ENCODE peak calls at places on chromosome 20, in four cellular contexts. One of them, this sample, is unnamed.
A peak's percentile ranks its signal among the peaks of the same experiment; 100 is the strongest.

GRCh38 chr20:2872304-2873009 is 824 bp upstream of the PTPRA start:
- DNase-seq in H1: peak; percentile 86
- DNase-seq in SK-N-SH: peak; percentile 79
- DNase-seq in GM12878: peak; percentile 20
- DNase-seq in this sample: peak; percentile 88

GRCh38 chr20:50731930-50732690 is 730 bp downstream of the PARD6B start:
- DNase-seq in H1: no peak
- DNase-seq in SK-N-SH: no peak
- DNase-seq in GM12878: no peak
- DNase-seq in this sample: no peak

GRCh38 chr20:63767456-63767855 is 27.9 kb downstream of the SLC2A4RG start:
- DNase-seq in H1: no peak
- DNase-seq in SK-N-SH: no peak
- DNase-seq in GM12878: no peak
- DNase-seq in this sample: no peak

GRCh38 chr20:48813930-48814546 is 13.8 kb downstream of the PREX1 start:
- DNase-seq in H1: no peak
- DNase-seq in SK-N-SH: no peak
- DNase-seq in GM12878: no peak
- DNase-seq in this sample: no peak

GRCh38 chr20:63969851-63970713 is at the start of gene ZNF512B:
- DNase-seq in H1: peak; percentile 82
- DNase-seq in SK-N-SH: peak; percentile 97
- DNase-seq in GM12878: no peak
- DNase-seq in this sample: peak; percentile 76

GRCh38 chr20:58135441-58136170 is 92.8 kb downstream of the ANKRD60 start:
- DNase-seq in H1: no peak
- DNase-seq in SK-N-SH: no peak
- DNase-seq in GM12878: no peak
- DNase-seq in this sample: no peak

GRCh38 chr20:44111712-44112335 is 75.2 kb downstream of the JPH2 start:
- DNase-seq in H1: no peak
- DNase-seq in SK-N-SH: no peak
- DNase-seq in GM12878: no peak
- DNase-seq in this sample: no peak

GRCh38 chr20:50071039-50071888 is 41.7 kb downstream of the UBE2V1 start:
- DNase-seq in H1: peak; percentile 100
- DNase-seq in SK-N-SH: peak; percentile 96
- DNase-seq in GM12878: no peak
- DNase-seq in this sample: peak; percentile 86

GRCh38 chr20:34538671-34539123 is 19.8 kb upstream of the MAP1LC3A start:
- DNase-seq in H1: peak; percentile 82
- DNase-seq in SK-N-SH: peak; percentile 77
- DNase-seq in GM12878: no peak
- DNase-seq in this sample: peak; percentile 79

GRCh38 chr20:41331731-41332130 is 8.9 kb upstream of the LPIN3 start:
- DNase-seq in H1: no peak
- DNase-seq in SK-N-SH: no peak
- DNase-seq in GM12878: no peak
- DNase-seq in this sample: no peak

GRCh38 chr20:40189621-40190020 is 499.4 kb downstream of the MAFB start:
- DNase-seq in H1: no peak
- DNase-seq in SK-N-SH: no peak
- DNase-seq in GM12878: no peak
- DNase-seq in this sample: no peak

GRCh38 chr20:3430376-3431069 is 23.1 kb upstream of the DNAAF9 start:
- DNase-seq in H1: no peak
- DNase-seq in SK-N-SH: no peak
- DNase-seq in GM12878: peak; percentile 33
- DNase-seq in this sample: peak; percentile 98

GRCh38 chr20:57433658-57434389 is 42.6 kb downstream of the RBM38 start:
- DNase-seq in H1: no peak
- DNase-seq in SK-N-SH: no peak
- DNase-seq in GM12878: no peak
- DNase-seq in this sample: peak; percentile 60

GRCh38 chr20:60481051-60481741 is 523.0 kb downstream of the CDH26 start:
- DNase-seq in H1: no peak
- DNase-seq in SK-N-SH: no peak
- DNase-seq in GM12878: no peak
- DNase-seq in this sample: no peak

GRCh38 chr20:57104113-57104512 is 162.3 kb downstream of the BMP7 start:
- DNase-seq in H1: no peak
- DNase-seq in SK-N-SH: no peak
- DNase-seq in GM12878: no peak
- DNase-seq in this sample: no peak

DNA sequence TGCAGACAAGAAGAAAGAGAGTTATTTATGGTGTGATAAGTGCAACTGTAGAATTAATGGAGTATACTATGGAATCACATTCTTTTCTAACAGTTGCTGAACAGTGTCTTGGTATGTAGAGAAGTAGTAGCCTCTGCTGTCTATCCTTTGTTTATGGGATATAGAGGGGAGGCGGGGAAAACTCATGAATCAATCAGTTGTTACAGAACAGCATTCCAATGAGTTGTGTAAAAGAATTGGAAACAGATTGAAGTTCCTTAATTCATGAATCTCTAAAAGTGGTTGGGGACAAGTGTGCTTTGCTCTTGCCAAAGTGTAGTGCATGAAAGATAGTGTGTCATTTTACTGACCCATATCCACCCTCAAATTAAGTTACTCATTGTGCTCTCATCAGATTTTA is 77.7 kb downstream of the FLRT3 start:
- DNase-seq in H1: no peak
- DNase-seq in SK-N-SH: no peak
- DNase-seq in GM12878: no peak
- DNase-seq in this sample: no peak
- TF ChIP-seq MAX in H1: no peak
- TF ChIP-seq MAX in SK-N-SH: no peak
- TF ChIP-seq MAX in GM12878: no peak
- TF ChIP-seq MAX in this sample: no peak

DNA sequence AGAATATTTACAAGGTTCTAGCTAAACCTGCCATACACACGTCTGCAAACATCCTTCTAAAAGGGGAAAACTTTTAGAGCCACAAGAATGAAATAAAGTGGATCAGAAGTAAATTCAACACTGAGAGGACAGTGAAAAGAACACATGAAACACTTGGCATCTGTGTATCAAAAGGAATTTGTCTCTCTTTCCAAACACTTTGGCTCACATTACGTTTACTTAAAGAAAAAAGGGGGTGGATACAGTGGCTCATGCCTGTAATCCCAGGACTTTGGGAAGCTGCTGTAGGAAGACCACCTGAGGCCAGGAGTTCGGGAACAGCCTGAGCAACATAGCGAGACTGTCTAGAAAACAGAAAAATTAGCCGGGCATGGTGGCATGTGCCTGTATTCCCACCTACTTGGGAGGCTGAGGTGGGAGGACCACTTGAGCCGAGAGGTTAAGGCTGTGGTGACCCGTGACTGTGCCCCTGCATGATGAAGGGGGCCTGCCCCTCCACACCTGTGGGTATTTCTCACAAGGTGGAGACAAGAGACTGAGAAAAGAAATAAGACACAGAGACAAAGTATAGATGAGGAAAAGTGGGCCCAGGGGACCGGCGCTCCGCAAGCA is 35.4 kb downstream of the NINL start:
- DNase-seq in H1: no peak
- DNase-seq in SK-N-SH: no peak
- DNase-seq in GM12878: no peak
- DNase-seq in this sample: no peak
- TF ChIP-seq CTCF in H1: no peak
- TF ChIP-seq CTCF in SK-N-SH: no peak
- TF ChIP-seq CTCF in GM12878: no peak
- TF ChIP-seq CTCF in this sample: no peak

DNA sequence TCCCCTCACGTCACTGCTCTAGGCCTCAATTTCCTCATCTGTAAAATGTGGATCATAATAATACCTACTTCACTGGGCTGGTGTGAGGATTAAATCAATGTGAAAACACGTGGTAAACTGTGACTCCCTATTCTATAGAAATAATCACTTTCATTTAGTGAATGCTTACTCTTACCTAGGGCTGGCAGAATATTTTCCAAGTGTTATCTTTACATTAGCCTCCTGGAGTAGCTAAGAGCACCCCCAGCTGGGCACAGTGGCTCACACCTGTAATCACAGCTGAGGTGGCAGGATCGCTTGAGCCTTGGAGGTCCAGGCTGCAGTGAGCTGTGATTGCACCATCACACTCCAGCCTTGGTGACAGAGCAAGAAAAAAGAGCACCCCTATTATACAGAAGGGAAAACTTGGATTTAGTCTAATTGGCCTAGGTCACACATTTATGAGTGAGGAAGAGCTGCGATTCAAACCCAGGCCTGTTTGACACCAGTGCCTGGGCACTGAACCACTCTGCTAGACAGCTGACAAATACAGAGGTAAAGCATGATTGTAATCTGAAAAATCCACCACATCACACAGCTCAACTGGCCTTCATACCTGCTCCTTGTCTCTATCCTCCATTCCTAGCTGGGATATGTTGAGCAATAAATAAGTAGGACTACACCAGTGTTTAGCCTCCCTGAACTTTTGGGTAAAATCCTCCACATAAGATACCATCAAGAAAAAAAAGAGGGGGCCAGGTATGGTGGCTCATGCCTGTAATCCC is 1.4 kb upstream of the SNTA1 start:
- DNase-seq in H1: no peak
- DNase-seq in SK-N-SH: no peak
- DNase-seq in GM12878: no peak
- DNase-seq in this sample: peak; percentile 26
- H3K4me3 ChIP-seq in H1: peak overlapping the region; percentile 32
- H3K4me3 ChIP-seq in SK-N-SH: peak overlapping the region; percentile 60
- H3K4me3 ChIP-seq in GM12878: peak overlapping the region; percentile 77
- H3K4me3 ChIP-seq in this sample: peak overlapping the region; percentile 65

DNA sequence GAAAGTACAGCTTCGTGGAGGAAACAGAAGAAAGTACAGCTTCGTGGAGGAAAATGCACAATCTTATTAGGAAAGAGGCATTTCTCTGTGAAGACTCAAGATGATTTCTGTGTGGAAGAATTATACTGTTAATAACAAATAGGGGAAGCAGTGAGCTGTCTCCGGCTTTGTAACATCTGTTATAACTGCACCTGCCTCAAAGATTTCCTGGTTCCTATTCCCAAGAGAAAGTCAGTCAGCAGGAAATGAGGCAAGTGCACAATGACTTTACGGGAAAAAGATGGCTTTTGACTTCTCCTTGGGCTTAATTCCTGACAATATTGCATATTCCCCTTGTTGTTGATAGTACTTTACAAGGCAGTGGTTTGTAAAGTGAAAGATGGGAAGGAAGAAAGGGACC is 538.5 kb downstream of the BMP2 start:
- DNase-seq in H1: no peak
- DNase-seq in SK-N-SH: no peak
- DNase-seq in GM12878: no peak
- DNase-seq in this sample: no peak
- TF ChIP-seq MAX in H1: no peak
- TF ChIP-seq MAX in SK-N-SH: no peak
- TF ChIP-seq MAX in GM12878: no peak
- TF ChIP-seq MAX in this sample: no peak

DNA sequence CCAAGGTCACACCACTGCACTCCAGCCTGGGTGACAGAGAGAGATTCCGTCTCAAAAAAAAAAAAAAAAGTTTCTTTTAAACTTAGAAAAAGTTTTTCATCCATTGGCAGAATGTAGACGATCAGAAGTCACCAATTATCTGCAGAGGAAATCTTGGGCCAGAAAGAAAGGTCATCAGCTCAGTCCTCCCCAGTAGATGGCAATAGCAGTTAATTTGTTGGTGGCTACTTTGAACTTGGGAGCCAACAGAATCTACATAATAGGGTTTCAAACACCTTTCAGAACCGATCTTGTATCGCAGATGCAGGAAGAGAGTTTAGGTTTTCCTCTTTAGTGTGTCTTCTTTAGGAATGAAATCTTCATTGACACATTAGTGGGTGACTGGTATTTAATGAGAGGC is 41.7 kb downstream of the LBP start:
- DNase-seq in H1: no peak
- DNase-seq in SK-N-SH: no peak
- DNase-seq in GM12878: no peak
- DNase-seq in this sample: peak; percentile 31
- TF ChIP-seq CTCF in H1: no peak
- TF ChIP-seq CTCF in SK-N-SH: peak; percentile 15
- TF ChIP-seq CTCF in GM12878: no peak
- TF ChIP-seq CTCF in this sample: peak; percentile 9

DNA sequence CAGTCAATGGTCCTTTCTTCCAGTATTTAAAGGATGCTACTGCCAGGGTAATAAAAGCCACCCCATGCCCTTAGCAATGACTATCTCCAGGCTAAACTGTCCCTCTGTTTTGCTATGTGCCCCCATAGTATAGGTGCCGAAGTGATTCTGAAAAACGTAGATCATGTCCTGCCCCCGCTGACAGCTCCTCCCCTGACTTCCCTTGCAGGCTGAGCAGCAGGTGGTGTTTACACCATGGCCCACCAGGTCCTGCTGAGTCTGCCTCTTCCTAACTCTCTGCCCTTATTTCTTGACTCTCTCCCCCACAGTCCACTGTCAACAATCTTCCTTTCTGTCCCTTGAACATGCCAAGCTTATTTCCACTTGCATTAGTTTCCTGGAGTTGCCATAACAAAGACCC is 352.5 kb upstream of the TSHZ2 start:
- DNase-seq in H1: no peak
- DNase-seq in SK-N-SH: no peak
- DNase-seq in GM12878: no peak
- DNase-seq in this sample: no peak
- H3K4me3 ChIP-seq in H1: no peak overlapping the region
- H3K4me3 ChIP-seq in SK-N-SH: no peak overlapping the region
- H3K4me3 ChIP-seq in GM12878: no peak overlapping the region
- H3K4me3 ChIP-seq in this sample: no peak overlapping the region

DNA sequence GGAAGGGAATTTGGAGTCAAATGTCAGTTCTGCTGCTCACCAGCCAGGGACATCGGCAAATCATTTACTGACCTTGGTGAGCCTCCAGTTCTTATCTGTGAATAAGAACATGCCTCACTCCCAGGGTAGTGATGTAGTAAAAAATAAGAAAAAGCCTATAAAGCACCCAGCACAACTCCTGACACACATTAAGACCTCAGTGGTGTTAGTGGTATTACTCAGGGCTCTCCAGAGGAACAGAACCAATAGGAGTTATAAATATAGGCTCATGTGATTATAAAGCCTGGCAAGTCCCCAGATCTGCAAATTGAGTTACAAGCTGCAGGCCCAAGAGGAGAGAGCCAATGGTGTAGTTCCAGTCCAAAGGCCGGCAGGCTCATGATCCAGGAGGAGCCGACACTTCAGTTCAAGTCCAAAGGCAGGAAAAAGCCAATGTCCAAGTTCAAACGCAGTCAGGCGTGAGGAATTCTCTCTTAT is 71.3 kb upstream of the EYA2 start:
- DNase-seq in H1: no peak
- DNase-seq in SK-N-SH: no peak
- DNase-seq in GM12878: no peak
- DNase-seq in this sample: no peak
- TF ChIP-seq MAX in H1: no peak
- TF ChIP-seq MAX in SK-N-SH: no peak
- TF ChIP-seq MAX in GM12878: no peak
- TF ChIP-seq MAX in this sample: no peak